ENCODE peak calls at places on chromosomes 16 and 17, in seven cellular contexts. A is neural crest cell; X is WTC11; J is central memory CD4-positive, alpha-beta T cell; V is COR-L47; Y is hepatocyte; S is left cardiac atrium. I is an unnamed sample.

GRCh38 chr16:24771132-24771778 is 41.8 kb downstream of the TNRC6A start:
- DNase-seq in A (no peak), X (no peak), J (no peak), V (no peak), Y (no peak), S (no peak), I (no peak)

GRCh38 chr16:69865701-69866100 is 85.4 kb upstream of the CLEC18A start:
- DNase-seq in A (no peak), X (no peak), J (no peak), V (no peak), Y (no peak), S (no peak), I (no peak)

GRCh38 chr17:61466246-61466645 is 14.0 kb downstream of the TBX4 start:
- DNase-seq in A (no peak), X (no peak), J (no peak), V (no peak), Y (no peak), S (no peak), I (no peak)

GRCh38 chr17:38701504-38702165 is 3.4 kb upstream of the MLLT6 start:
- DNase-seq in A (no peak), X (no peak), J (peak), V (no peak), Y (peak), S (no peak), I (no peak)

GRCh38 chr17:75552425-75552824 is 26.9 kb downstream of the LLGL2 start:
- DNase-seq in A (no peak), X (no peak), J (no peak), V (no peak), Y (no peak), S (no peak), I (no peak)

GRCh38 chr17:67157732-67158639 is 87.0 kb downstream of the HELZ start:
- DNase-seq in A (no peak), X (no peak), J (no peak), V (peak), Y (peak), S (no peak), I (no peak)

GRCh38 chr17:8896087-8896486 is 28.6 kb upstream of the PIK3R6 start:
- DNase-seq in A (no peak), X (no peak), J (no peak), V (no peak), Y (no peak), S (no peak), I (no peak)

GRCh38 chr17:73867056-73867455 is 222.8 kb upstream of the SDK2 start:
- DNase-seq in A (no peak), X (no peak), J (no peak), V (no peak), Y (no peak), S (no peak), I (no peak)